ENCODE peak calls at places on chromosomes 2 and 18, in seven cellular contexts. T is GM23338, A is PC-3, E is HCT116, J is MM.1S, I is GM23248, W is hepatocyte. K is an unnamed sample. For H3K9me2, the result is how much of the 10 kb centered on the place peaks cover.

GRCh38 chr2:11784747-11785610 is 38.5 kb downstream of the LPIN1 start:
- DNase-seq in I (peak), T (peak), J (no peak), W (peak), A (peak), E (no peak), K (peak)

GRCh38 chr18:79685281-79685680 is 5.7 kb downstream of the CTDP1 start:
- DNase-seq in J (no peak), E (no peak), I (no peak), W (no peak), T (no peak), A (no peak), K (no peak)

GRCh38 chr2:66030553-66030952 is 404.4 kb upstream of the MEIS1 start:
- DNase-seq in W (no peak), T (peak), A (peak), I (peak), J (no peak), E (peak), K (no peak)

GRCh38 chr2:9416267-9416961 is 6.9 kb downstream of the ITGB1BP1 start:
- DNase-seq in A (peak), E (no peak), T (no peak), W (no peak), J (no peak), I (no peak), K (no peak)

GRCh38 chr2:43758738-43759137 is 15.1 kb upstream of the DYNC2LI1 start:
- DNase-seq in A (peak), E (no peak), I (peak), W (no peak), J (no peak), T (no peak), K (no peak)

GRCh38 chr2:16680294-16680693 is 14.7 kb upstream of the CYRIA start:
- DNase-seq in A (no peak), I (no peak), W (no peak), T (no peak), J (no peak), E (no peak), K (no peak)

GRCh38 chr2:38269421-38269820 is 107.7 kb downstream of the ATL2 start:
- DNase-seq in A (no peak), E (no peak), T (no peak), W (no peak), J (no peak), I (peak), K (no peak)

GRCh38 chr2:212831671-212832199 is 293.1 kb upstream of the ERBB4 start:
- DNase-seq in E (no peak), I (no peak), J (no peak), T (no peak), W (no peak), A (no peak), K (no peak)

GRCh38 chr2:152792973-152793372 is 74.6 kb downstream of the ARL6IP6 start:
- DNase-seq in W (no peak), A (no peak), E (no peak), T (no peak), J (no peak), I (no peak), K (no peak)

GRCh38 chr2:61759718-61760117 is 94.1 kb downstream of the FAM161A start:
- DNase-seq in E (no peak), J (no peak), I (peak), A (peak), W (no peak), T (no peak), K (no peak)

GRCh38 chr2:47310801-47311560 is 92.0 kb upstream of the MSH2 start:
- DNase-seq in E (no peak), I (no peak), A (peak), J (peak), T (no peak), W (no peak), K (no peak)

GRCh38 chr18:26721876-26722581 is 143.5 kb downstream of the AQP4 start:
- DNase-seq in I (no peak), E (no peak), W (no peak), T (no peak), J (no peak), A (no peak), K (no peak)

GRCh38 chr2:38128653-38129052 is 52.7 kb upstream of the CYP1B1 start:
- DNase-seq in I (peak), T (no peak), E (no peak), W (no peak), A (no peak), J (no peak), K (peak)

GRCh38 chr2:54416166-54416798 is 39.8 kb upstream of the SPTBN1 start:
- DNase-seq in W (peak), T (no peak), J (no peak), A (no peak), E (no peak), I (no peak), K (no peak)

GRCh38 chr2:48419884-48420511 is 110.0 kb upstream of the STON1 start:
- DNase-seq in W (no peak), E (no peak), T (no peak), A (no peak), J (no peak), I (peak), K (no peak)

GRCh38 chr2:72919414-72920316 is 2.3 kb downstream of the EMX1 start:
- DNase-seq in J (no peak), W (no peak), E (no peak), T (peak), A (no peak), I (peak), K (no peak)

GRCh38 chr18:32469691-32470131 is 971 bp downstream of the GAREM1 start:
- DNase-seq in A (peak), W (peak), T (no peak), I (peak), E (no peak), J (peak), K (no peak)

GRCh38 chr18:6106116-6106645 is 210.9 kb upstream of the TMEM200C start:
- DNase-seq in W (no peak), I (no peak), E (no peak), J (no peak), A (no peak), T (no peak), K (no peak)

GRCh38 chr2:216698895-216699294 is 3.5 kb upstream of the IGFBP5 start:
- DNase-seq in E (peak), J (peak), I (peak), T (peak), W (peak), A (peak), K (peak)

GRCh38 chr2:125652260-125652659 is 1003.7 kb upstream of the GYPC start:
- DNase-seq in J (no peak), A (no peak), W (no peak), I (no peak), T (no peak), E (no peak), K (no peak)

GRCh38 chr18:46067431-46068007 is 4.5 kb downstream of the PSTPIP2 start:
- DNase-seq in T (peak), E (peak), J (peak), W (no peak), A (peak), I (no peak), K (peak)

GRCh38 chr18:58570360-58571064 is 58.4 kb downstream of the ALPK2 start:
- DNase-seq in T (no peak), W (no peak), A (no peak), E (no peak), J (no peak), I (no peak), K (no peak)

DNA sequence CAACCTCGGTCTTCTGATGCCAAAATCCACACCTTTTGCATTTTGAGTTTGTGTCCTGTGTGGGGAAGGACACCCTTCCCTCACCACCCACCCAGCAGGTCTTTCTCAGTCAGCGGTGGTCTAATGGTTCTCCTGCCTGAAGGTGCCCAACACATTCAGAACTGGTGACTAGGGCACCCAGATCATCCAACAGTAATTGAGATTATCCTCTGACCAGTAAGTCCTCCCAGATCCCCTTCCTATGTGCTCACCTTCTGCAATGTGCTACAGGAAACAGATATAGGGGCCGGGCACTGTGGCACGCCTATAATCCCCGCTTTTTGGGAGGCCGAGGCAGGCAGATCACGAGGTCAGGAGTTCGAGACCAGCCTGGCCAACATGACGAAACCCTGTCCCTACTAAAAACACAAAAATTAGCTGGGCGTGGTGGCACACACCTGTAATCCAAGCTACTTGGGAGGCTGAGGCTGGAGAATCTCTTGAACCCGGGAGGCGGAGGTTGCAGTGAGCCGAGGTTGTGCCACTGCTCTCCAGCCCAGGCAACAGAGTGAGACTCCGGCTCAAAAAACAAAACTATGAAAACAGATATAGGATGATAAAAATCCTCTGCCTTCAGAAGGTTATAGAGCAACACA is 56.2 kb downstream of the REEP1 start:
- DNase-seq in A (no peak), W (no peak), E (no peak), I (no peak), J (no peak), T (no peak), K (no peak)
- H3K9me2 ChIP-seq in A (under half), W (under half), E (under half), I (under half), J (under half), T (under half), K (under half)

GRCh38 chr18:74804677-74805076 is 207.0 kb downstream of the ZNF407 start:
- DNase-seq in I (no peak), A (no peak), W (no peak), E (no peak), T (peak), J (peak), K (peak)

GRCh38 chr18:74806700-74807416 is 209.2 kb downstream of the ZNF407 start:
- DNase-seq in T (no peak), E (peak), A (peak), J (peak), W (peak), I (peak), K (peak)

GRCh38 chr18:74803117-74803516 is 205.4 kb downstream of the ZNF407 start:
- DNase-seq in A (no peak), J (no peak), T (peak), E (no peak), W (no peak), I (no peak), K (no peak)

GRCh38 chr18:74803769-74804168 is 206.1 kb downstream of the ZNF407 start:
- DNase-seq in W (no peak), T (peak), A (no peak), E (no peak), I (no peak), J (no peak), K (no peak)

DNA sequence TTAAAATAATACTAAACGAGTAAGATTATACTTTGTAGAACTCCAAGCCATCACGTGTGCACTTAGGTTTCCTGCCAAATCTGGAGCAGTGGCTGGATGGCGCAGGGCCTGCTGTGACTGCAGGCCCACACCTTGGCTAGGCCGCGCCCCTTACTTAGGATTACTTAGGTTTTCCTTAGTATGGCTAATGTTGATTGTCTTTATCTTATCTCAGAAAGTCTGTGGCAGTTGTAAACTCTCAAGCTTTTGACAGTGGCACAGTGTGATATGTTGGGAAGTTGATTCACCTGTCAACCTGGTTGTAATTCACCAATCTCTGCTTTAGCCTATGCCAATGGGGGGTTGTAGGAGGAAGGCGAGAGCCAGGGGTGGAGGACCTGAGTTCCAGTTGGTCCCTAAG is 208.4 kb downstream of the ZNF407 start:
- DNase-seq in W (peak), T (no peak), J (no peak), A (peak), I (no peak), E (peak), K (no peak)
- H3K4me2 ChIP-seq in W (peak), T (no peak), J (peak), A (peak), I (peak), E (peak), K (peak)

GRCh38 chr2:116802671-116803070 is 1011.8 kb upstream of the DDX18 start:
- DNase-seq in J (no peak), W (no peak), I (no peak), E (no peak), A (no peak), T (no peak), K (no peak)
- H3K9me2 ChIP-seq in J (under half), W (under half), I (under half), E (under half), A (under half), T (under half), K (under half)

GRCh38 chr2:184197413-184197812 is 400.9 kb upstream of the ZNF804A start:
- DNase-seq in T (no peak), I (no peak), A (no peak), J (no peak), E (no peak), W (no peak), K (no peak)

GRCh38 chr2:184190725-184191124 is 407.6 kb upstream of the ZNF804A start:
- DNase-seq in J (no peak), T (no peak), I (no peak), E (no peak), A (no peak), W (no peak), K (no peak)

GRCh38 chr2:184187421-184187971 is 410.8 kb upstream of the ZNF804A start:
- DNase-seq in I (no peak), A (no peak), T (no peak), J (no peak), W (no peak), E (no peak), K (no peak)

GRCh38 chr2:184192664-184193063 is 405.7 kb upstream of the ZNF804A start:
- DNase-seq in I (no peak), E (no peak), J (no peak), T (peak), A (no peak), W (no peak), K (no peak)
- H3K4me2 ChIP-seq in I (no peak), E (no peak), J (no peak), T (no peak), A (no peak), W (no peak), K (no peak)

GRCh38 chr2:25367296-25367695 is 25.6 kb upstream of the DNMT3A start:
- DNase-seq in A (no peak), E (no peak), J (no peak), I (no peak), W (no peak), T (no peak), K (no peak)

GRCh38 chr2:25369876-25370275 is 28.2 kb upstream of the DNMT3A start:
- DNase-seq in E (no peak), J (no peak), A (no peak), T (no peak), W (no peak), I (no peak), K (no peak)

GRCh38 chr2:25366629-25367028 is 24.9 kb upstream of the DNMT3A start:
- DNase-seq in A (no peak), T (no peak), I (no peak), W (no peak), E (no peak), J (no peak), K (no peak)

GRCh38 chr2:25369439-25369838 is 27.7 kb upstream of the DNMT3A start:
- DNase-seq in T (no peak), I (no peak), J (no peak), W (no peak), E (no peak), A (no peak), K (no peak)

DNA sequence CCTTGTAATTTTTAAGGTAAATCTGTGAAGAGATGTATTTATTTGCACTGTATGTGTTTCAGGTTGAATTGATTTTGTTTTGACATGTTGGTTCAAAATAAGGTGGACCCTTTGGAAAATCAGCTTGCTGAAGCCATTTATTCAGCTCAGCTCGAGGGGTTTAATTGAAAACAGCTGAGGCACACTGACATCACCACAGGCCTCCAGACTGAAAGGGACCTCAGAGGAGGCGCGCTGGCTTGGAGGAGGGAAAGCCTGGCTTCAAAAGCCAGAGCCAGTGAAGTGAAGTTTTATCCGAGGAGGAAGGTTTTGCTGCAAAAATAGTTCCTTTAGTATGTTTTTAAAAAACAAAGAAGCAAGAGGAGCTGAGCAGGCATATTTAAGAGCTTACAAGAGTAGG is 26.9 kb upstream of the DNMT3A start:
- DNase-seq in I (peak), T (no peak), E (no peak), A (no peak), J (no peak), W (no peak), K (no peak)
- H3K9me2 ChIP-seq in I (under half), T (under half), E (under half), A (under half), J (under half), W (under half), K (under half)

DNA sequence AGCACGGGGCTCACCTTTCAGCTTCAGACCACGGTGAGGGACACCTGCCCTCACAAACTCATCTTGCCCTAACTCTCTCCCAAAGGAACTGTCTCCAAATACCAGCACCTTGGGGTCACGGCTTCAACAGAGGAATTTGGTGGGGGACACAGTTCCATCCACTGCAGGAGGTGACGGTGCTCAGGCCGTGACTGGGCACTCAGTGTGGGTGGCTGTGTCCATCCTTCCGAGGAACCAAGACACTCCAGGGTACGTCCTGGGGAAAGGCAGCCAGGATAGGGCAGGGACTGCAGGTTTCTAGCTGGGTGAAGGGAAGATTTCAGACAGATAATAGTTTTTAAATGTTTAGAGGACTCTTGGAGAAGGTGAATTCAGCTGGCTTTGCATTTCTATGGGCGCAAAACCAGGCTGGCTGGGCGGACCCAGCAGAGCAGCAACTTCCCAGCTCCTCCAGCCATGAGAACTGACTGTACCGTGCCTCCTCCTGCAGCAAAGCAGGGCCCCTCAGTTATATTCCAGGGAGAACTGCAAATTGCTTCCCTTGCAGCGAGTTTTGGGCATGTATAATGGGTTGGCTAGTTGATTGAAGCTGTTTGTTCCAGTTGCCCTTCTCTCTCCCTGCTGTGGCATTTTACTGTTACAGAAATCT is 23.9 kb upstream of the ALLC start:
- DNase-seq in A (no peak), I (no peak), T (no peak), W (no peak), J (no peak), E (no peak), K (no peak)
- H3K4me2 ChIP-seq in A (no peak), I (no peak), T (no peak), W (no peak), J (no peak), E (no peak), K (no peak)

K was measured in OCI-LY7.